ENCODE peak calls at places on chromosome 2, in four cellular contexts. J is IMR-90, R is SJSA1, P is right lobe of liver. S is an unnamed sample.

GRCh38 chr2:127674241-127675209 is 805 bp downstream of the LIMS2 start:
- DNase-seq in P (peak; percentile 42), R (peak; percentile 31), J (no peak), S (no peak)

GRCh38 chr2:203905661-203906060 is 30.9 kb upstream of the ICOS start:
- DNase-seq in R (no peak), P (no peak), J (peak; percentile 33), S (no peak)

GRCh38 chr2:205003288-205003687 is 458.0 kb downstream of the PARD3B start:
- DNase-seq in P (no peak), R (no peak), J (no peak), S (no peak)

GRCh38 chr2:144996225-144996795 is 476.4 kb upstream of the ZEB2 start:
- DNase-seq in R (peak; percentile 51), P (no peak), J (peak; percentile 70), S (no peak)

GRCh38 chr2:68811364-68811763 is 59.8 kb downstream of the BMP10 start:
- DNase-seq in J (peak; percentile 23), P (peak; percentile 65), R (peak; percentile 50), S (no peak)

GRCh38 chr2:112010751-112011150 is 44.3 kb upstream of the TMEM87B start:
- DNase-seq in R (no peak), P (no peak), J (no peak), S (peak; percentile 44)

GRCh38 chr2:234420406-234420805 is 76.5 kb downstream of the ARL4C start:
- DNase-seq in R (no peak), J (peak; percentile 13), P (no peak), S (no peak)

GRCh38 chr2:83471708-83472107 is 987.4 kb downstream of the SUCLG1 start:
- DNase-seq in J (no peak), P (no peak), R (no peak), S (no peak)

GRCh38 chr2:203871371-203871983 is 3.9 kb downstream of the CTLA4 start:
- DNase-seq in R (no peak), J (no peak), P (no peak), S (no peak)

GRCh38 chr2:143482761-143483160 is 353.5 kb downstream of the ARHGAP15 start:
- DNase-seq in P (no peak), R (no peak), J (no peak), S (no peak)

GRCh38 chr2:69166812-69167468 is 154.0 kb downstream of the ANTXR1 start:
- DNase-seq in J (no peak), R (no peak), P (no peak), S (no peak)

GRCh38 chr2:38215993-38216392 is 140.0 kb upstream of the CYP1B1 start:
- DNase-seq in J (no peak), P (no peak), R (no peak), S (no peak)

GRCh38 chr2:118814368-118814767 is 33.1 kb downstream of the EN1 start:
- DNase-seq in R (no peak), J (no peak), P (no peak), S (no peak)

GRCh38 chr2:118813601-118814000 is 33.8 kb downstream of the EN1 start:
- DNase-seq in J (no peak), R (no peak), P (no peak), S (no peak)

GRCh38 chr2:118811514-118811913 is 35.9 kb downstream of the EN1 start:
- DNase-seq in J (no peak), R (no peak), P (no peak), S (no peak)

GRCh38 chr2:118810766-118811165 is 36.7 kb downstream of the EN1 start:
- DNase-seq in R (no peak), J (no peak), P (no peak), S (no peak)

DNA sequence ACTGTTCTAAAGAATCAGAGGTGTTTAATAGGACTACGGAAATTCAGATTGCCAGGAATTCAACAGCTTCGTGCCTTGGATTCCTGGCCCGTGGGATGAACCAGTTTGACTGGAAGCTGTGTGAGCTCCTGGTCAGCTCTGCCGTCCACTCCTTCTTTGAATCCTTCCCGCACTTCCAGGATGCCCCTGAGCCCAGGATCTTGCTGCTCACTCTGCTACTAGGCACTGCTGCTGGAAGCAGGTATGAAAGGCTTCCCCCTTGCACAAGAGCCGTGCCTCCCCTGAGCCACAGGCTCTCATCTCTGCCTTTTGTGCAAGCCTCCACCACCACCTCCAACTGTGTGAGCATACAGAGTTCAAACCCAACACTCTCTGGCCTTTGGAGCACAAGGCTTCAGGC is 34.9 kb downstream of the EN1 start:
- DNase-seq in P (no peak), J (no peak), R (no peak), S (no peak)
- H3K27ac ChIP-seq in P (no peak overlapping the region), J (no peak overlapping the region), R (no peak overlapping the region), S (no peak overlapping the region)

GRCh38 chr2:65387017-65387416 is 45.4 kb downstream of the SPRED2 start:
- DNase-seq in J (no peak), P (no peak), R (no peak), S (no peak)

GRCh38 chr2:65389476-65389875 is 42.9 kb downstream of the SPRED2 start:
- DNase-seq in J (no peak), P (no peak), R (no peak), S (no peak)

GRCh38 chr2:65390134-65390533 is 42.3 kb downstream of the SPRED2 start:
- DNase-seq in J (no peak), P (peak; percentile 83), R (no peak), S (no peak)

GRCh38 chr2:65388051-65388531 is 44.3 kb downstream of the SPRED2 start:
- DNase-seq in R (no peak), J (no peak), P (no peak), S (no peak)

GRCh38 chr2:65388626-65389390 is 43.6 kb downstream of the SPRED2 start:
- DNase-seq in J (no peak), P (no peak), R (no peak), S (no peak)
- H3K4me1 ChIP-seq in J (peaks cover 11% of the 10 kb centered on the region), P (no peaks in the 10 kb centered on the region), R (peaks cover 8% of the 10 kb centered on the region), S (peaks cover 8% of the 10 kb centered on the region)

DNA sequence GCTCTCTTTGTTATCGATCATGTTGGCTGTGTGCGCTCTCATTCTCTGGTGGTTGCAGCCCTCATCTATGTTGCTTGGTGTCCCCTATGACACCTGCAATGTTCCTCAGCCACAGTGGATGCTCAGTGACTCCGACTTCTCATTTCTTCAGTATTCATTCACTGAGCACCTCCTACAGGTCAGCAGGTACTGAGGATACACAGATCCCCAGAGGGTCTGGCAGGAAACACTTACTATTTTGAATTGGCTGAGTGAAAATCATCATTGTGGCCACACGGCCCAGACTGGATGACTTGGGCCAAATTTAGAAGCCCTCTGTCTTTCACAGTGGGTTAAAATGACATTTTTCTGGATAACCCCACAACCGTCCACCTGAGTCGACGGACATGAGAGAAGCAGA is 32.1 kb downstream of the EN1 start:
- DNase-seq in J (no peak), P (no peak), R (no peak), S (no peak)
- H3K27me3 ChIP-seq in J (peaks cover 13% of the 10 kb centered on the region), P (no peaks in the 10 kb centered on the region), R (no peaks in the 10 kb centered on the region), S (peaks cover 12% of the 10 kb centered on the region)

DNA sequence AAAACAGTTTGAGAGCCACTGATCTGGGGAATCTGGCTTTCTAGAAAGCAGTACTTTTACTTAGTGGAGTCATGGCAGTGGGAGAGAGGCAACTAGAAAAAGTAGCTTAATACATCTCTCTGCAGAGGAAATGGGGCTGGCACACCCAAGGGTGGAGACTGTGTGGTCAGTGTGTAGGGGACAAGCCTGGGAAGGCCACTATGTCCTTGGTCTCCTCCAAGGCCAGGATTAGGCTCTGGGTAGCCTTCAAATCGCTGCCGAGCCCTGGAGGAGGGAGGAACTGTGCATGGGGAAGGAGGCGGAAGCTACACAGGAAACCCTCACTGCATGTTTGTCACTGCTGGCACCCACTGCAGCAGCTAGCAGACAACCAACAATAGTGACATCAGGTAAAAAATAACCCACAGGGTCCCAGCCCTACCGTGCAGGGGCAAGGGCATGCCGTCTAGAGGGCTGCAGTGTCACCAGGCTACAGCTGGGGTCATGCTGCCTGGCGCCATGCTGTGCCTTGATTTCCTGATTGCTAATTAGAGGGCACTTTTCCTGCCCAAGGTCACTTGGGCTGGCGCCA is 34.8 kb downstream of the LBH start:
- DNase-seq in P (peak; percentile 28), J (no peak), R (peak; percentile 52), S (no peak)
- H3K27ac ChIP-seq in P (no peak overlapping the region), J (peak overlapping the region; percentile 100), R (peak overlapping the region; percentile 48), S (peak overlapping the region; percentile 55)

GRCh38 chr2:164700390-164700789 is 79.1 kb upstream of the GRB14 start:
- DNase-seq in R (no peak), J (peak; percentile 22), P (no peak), S (no peak)

GRCh38 chr2:164706522-164706921 is 85.2 kb upstream of the GRB14 start:
- DNase-seq in P (no peak), R (peak; percentile 29), J (peak; percentile 76), S (no peak)

GRCh38 chr2:164701565-164701964 is 80.3 kb upstream of the GRB14 start:
- DNase-seq in P (no peak), R (no peak), J (no peak), S (no peak)

GRCh38 chr2:164705412-164706167 is 84.3 kb upstream of the GRB14 start:
- DNase-seq in J (no peak), P (no peak), R (no peak), S (peak; percentile 68)

DNA sequence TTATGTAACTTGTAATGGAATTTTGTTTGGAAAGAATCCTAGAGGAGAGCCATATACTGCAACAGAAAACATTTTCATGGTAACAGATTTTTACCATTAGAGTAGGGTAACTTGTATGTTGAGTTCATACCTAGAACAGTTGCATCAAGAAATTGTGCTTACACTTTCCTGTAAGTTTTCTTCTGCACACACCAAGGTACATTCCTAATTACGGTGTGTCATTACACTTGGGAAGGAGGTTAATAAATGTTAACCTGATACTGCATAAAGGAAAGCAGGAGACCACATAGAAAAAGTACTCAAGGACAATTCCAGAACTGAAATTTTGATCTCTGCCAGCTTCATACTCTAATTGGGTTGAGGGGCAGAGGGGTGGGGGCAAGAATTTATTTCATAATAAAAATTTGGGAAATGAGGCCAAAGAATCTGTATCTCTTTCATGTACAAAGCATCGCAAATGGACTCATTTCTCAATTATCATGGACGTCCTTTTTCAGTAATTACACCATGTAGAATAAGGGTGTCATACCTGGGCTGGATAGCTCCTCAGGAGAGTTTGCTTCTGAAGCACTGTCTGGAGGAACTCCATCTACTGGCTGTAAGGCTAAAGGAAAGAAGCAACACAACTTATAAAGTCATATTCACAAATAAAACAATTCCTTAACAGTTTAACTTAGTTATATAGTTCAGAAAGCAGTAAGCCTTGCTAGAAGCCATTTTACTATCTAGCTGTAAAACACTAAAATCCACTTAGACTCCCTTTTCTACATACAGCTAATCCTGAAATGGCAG is 82.8 kb upstream of the GRB14 start:
- DNase-seq in J (no peak), R (no peak), P (no peak), S (no peak)
- H3K4me1 ChIP-seq in J (no peaks in the 10 kb centered on the region), R (peaks cover 10% of the 10 kb centered on the region), P (no peaks in the 10 kb centered on the region), S (no peaks in the 10 kb centered on the region)

GRCh38 chr2:66582364-66582974 is 147.5 kb downstream of the MEIS1 start:
- DNase-seq in P (no peak), J (peak; percentile 44), R (no peak), S (no peak)
- H3K27me3 ChIP-seq in P (peaks cover 60% of the 10 kb centered on the region), J (no peaks in the 10 kb centered on the region), R (peaks cover 12% of the 10 kb centered on the region), S (peaks cover 99% of the 10 kb centered on the region)

GRCh38 chr2:230738391-230738811 is 25.8 kb downstream of the CAB39 start:
- DNase-seq in R (peak; percentile 55), J (peak; percentile 63), P (no peak), S (no peak)
- H3K27ac ChIP-seq in R (no peak overlapping the region), J (no peak overlapping the region), P (peak overlapping the region; percentile 35), S (peak overlapping the region; percentile 63)

GRCh38 chr2:71453404-71454220 is at the start of gene DYSF:
- DNase-seq in J (peak; percentile 17), R (no peak), P (peak; percentile 79), S (peak; percentile 70)
- H3K4me1 ChIP-seq in J (peaks cover 4% of the 10 kb centered on the region), R (peaks cover 46% of the 10 kb centered on the region), P (no peaks in the 10 kb centered on the region), S (peaks cover 81% of the 10 kb centered on the region)